ENCODE peak calls at places on chromosomes 5 and 9, in nine cellular contexts. W is putamen; I is hippocampal formation; Q is endothelial cell; V is HFFc6; J is CD4-positive, alpha-beta memory T cell; Z is HCEC 1CT; U is NCI-H1092 treated with DMSO at 0.1 percent for 48 hours; N is NCI-H1694. M is an unnamed sample.

GRCh38 chr5:58262226-58262625 is 197.7 kb downstream of the PLK2 start:
- DNase-seq in W (no peak), I (no peak), Q (no peak), V (peak), J (no peak), Z (peak), U (no peak), N (no peak), M (no peak)

GRCh38 chr5:155116456-155117251 is 103.1 kb downstream of the KIF4B start:
- DNase-seq in W (no peak), I (no peak), Q (no peak), V (no peak), J (no peak), Z (no peak), U (no peak), N (no peak), M (no peak)

GRCh38 chr5:95861221-95861857 is 38.8 kb upstream of the GLRX start:
- DNase-seq in W (peak), I (no peak), Q (no peak), V (peak), J (no peak), Z (peak), U (peak), N (no peak), M (peak)

GRCh38 chr9:124934290-124934689 is 6.6 kb downstream of the GOLGA1 start:
- DNase-seq in W (no peak), I (no peak), Q (no peak), V (peak), J (no peak), Z (peak), U (no peak), N (no peak), M (peak)

GRCh38 chr5:57368010-57368409 is 114.6 kb downstream of the ACTBL2 start:
- DNase-seq in W (no peak), I (no peak), Q (no peak), V (peak), J (no peak), Z (peak), U (no peak), N (no peak), M (no peak)

GRCh38 chr5:57176350-57176857 is 2.5 kb downstream of the GPBP1 start:
- DNase-seq in W (peak), I (peak), Q (no peak), V (peak), J (peak), Z (peak), U (no peak), N (no peak), M (no peak)

GRCh38 chr9:33921967-33922895 is 105.3 kb downstream of the UBE2R2 start:
- DNase-seq in W (no peak), I (no peak), Q (peak), V (no peak), J (peak), Z (peak), U (no peak), N (peak), M (peak)

GRCh38 chr9:117929873-117930272 is 225.7 kb downstream of the TLR4 start:
- DNase-seq in W (no peak), I (no peak), Q (no peak), V (no peak), J (no peak), Z (no peak), U (no peak), N (no peak), M (no peak)

GRCh38 chr5:157252741-157253465 is 13.0 kb upstream of the CYFIP2 start:
- DNase-seq in W (no peak), I (no peak), Q (no peak), V (peak), J (peak), Z (peak), U (no peak), N (no peak), M (no peak)

GRCh38 chr9:61666849-61667371 is 477.1 kb downstream of the SPATA31A7 start:
- DNase-seq in W (no peak), I (no peak), Q (no peak), V (no peak), J (no peak), Z (no peak), U (no peak), N (no peak), M (no peak)

GRCh38 chr9:92467041-92467440 is 15.3 kb downstream of the ASPN start:
- DNase-seq in W (no peak), I (no peak), Q (no peak), V (no peak), J (no peak), Z (no peak), U (no peak), N (no peak), M (no peak)

GRCh38 chr5:131999991-132000490 is 11.4 kb downstream of the ACSL6 start:
- DNase-seq in W (no peak), I (no peak), Q (no peak), V (no peak), J (no peak), Z (no peak), U (no peak), N (no peak), M (no peak)

GRCh38 chr5:9519537-9519936 is 26.3 kb downstream of the SEMA5A start:
- DNase-seq in W (no peak), I (peak), Q (no peak), V (no peak), J (no peak), Z (peak), U (no peak), N (no peak), M (no peak)

GRCh38 chr9:133351908-133352634 is 4.1 kb downstream of the RPL7A start:
- DNase-seq in W (no peak), I (no peak), Q (peak), V (peak), J (peak), Z (peak), U (no peak), N (no peak), M (peak)